ENCODE peak calls at places on chromosomes 7 and 10, in four cellular contexts. One of them, this sample, is unnamed.

GRCh38 chr10:130265542-130265941 is 129.4 kb downstream of the GLRX3 start:
- DNase-seq in AG04450: no peak
- DNase-seq in GM20000: no peak
- DNase-seq in GM10248: no peak
- DNase-seq in this sample: no peak

GRCh38 chr10:14093735-14094484 is 236.8 kb downstream of the FRMD4A start:
- DNase-seq in AG04450: peak
- DNase-seq in GM20000: peak
- DNase-seq in GM10248: no peak
- DNase-seq in this sample: no peak

GRCh38 chr10:89853796-89854195 is 152.4 kb downstream of the KIF20B start:
- DNase-seq in AG04450: no peak
- DNase-seq in GM10248: no peak
- DNase-seq in GM20000: no peak
- DNase-seq in this sample: no peak

GRCh38 chr7:130822642-130823041 is 88.6 kb upstream of the KLF14 start:
- DNase-seq in AG04450: no peak
- DNase-seq in GM10248: no peak
- DNase-seq in GM20000: no peak
- DNase-seq in this sample: no peak

GRCh38 chr10:48550071-48550691 is 54.7 kb downstream of the ARHGAP22 start:
- DNase-seq in GM20000: no peak
- DNase-seq in GM10248: no peak
- DNase-seq in AG04450: no peak
- DNase-seq in this sample: no peak

GRCh38 chr10:51667992-51668689 is 31.3 kb downstream of the CSTF2T start:
- DNase-seq in GM10248: no peak
- DNase-seq in GM20000: no peak
- DNase-seq in AG04450: no peak
- DNase-seq in this sample: no peak

GRCh38 chr10:74290703-74291102 is 139.7 kb downstream of the ADK start:
- DNase-seq in GM10248: no peak
- DNase-seq in GM20000: no peak
- DNase-seq in AG04450: no peak
- DNase-seq in this sample: no peak

GRCh38 chr10:102312683-102313082 is 67.4 kb downstream of the GBF1 start:
- DNase-seq in AG04450: no peak
- DNase-seq in GM10248: no peak
- DNase-seq in GM20000: no peak
- DNase-seq in this sample: no peak

GRCh38 chr7:131012477-131013031 is 278.5 kb upstream of the KLF14 start:
- DNase-seq in GM10248: no peak
- DNase-seq in GM20000: no peak
- DNase-seq in AG04450: no peak
- DNase-seq in this sample: no peak

This sample was measured in GM12864.